ENCODE peak calls at places on chromosomes 2 and 18, in four cellular contexts. One of them, this sample, is unnamed.

GRCh38 chr2:154125900-154126299 is 254.2 kb downstream of the GALNT13 start:
- DNase-seq in CD4-positive, alpha-beta T cell: no peak
- DNase-seq in ovary: no peak
- DNase-seq in heart left ventricle: no peak
- DNase-seq in this sample: no peak

GRCh38 chr2:169865492-169865891 is 38.2 kb downstream of the UBR3 start:
- DNase-seq in CD4-positive, alpha-beta T cell: no peak
- DNase-seq in ovary: no peak
- DNase-seq in heart left ventricle: no peak
- DNase-seq in this sample: no peak

GRCh38 chr2:65353046-65353445 is 79.4 kb downstream of the SPRED2 start:
- DNase-seq in CD4-positive, alpha-beta T cell: no peak
- DNase-seq in ovary: no peak
- DNase-seq in heart left ventricle: no peak
- DNase-seq in this sample: no peak

GRCh38 chr2:193496786-193497185 is 1302.1 kb upstream of the TMEFF2 start:
- DNase-seq in CD4-positive, alpha-beta T cell: no peak
- DNase-seq in ovary: no peak
- DNase-seq in heart left ventricle: no peak
- DNase-seq in this sample: no peak

GRCh38 chr2:213001285-213001910 is 150.0 kb downstream of the IKZF2 start:
- DNase-seq in CD4-positive, alpha-beta T cell: no peak
- DNase-seq in ovary: no peak
- DNase-seq in heart left ventricle: no peak
- DNase-seq in this sample: no peak

GRCh38 chr2:240564191-240564570 is 4.0 kb downstream of the DUSP28 start:
- DNase-seq in CD4-positive, alpha-beta T cell: no peak
- DNase-seq in ovary: no peak
- DNase-seq in heart left ventricle: no peak
- DNase-seq in this sample: no peak

GRCh38 chr2:219713110-219713509 is 85.7 kb downstream of the SLC4A3 start:
- DNase-seq in CD4-positive, alpha-beta T cell: no peak
- DNase-seq in ovary: no peak
- DNase-seq in heart left ventricle: no peak
- DNase-seq in this sample: no peak

GRCh38 chr18:59536181-59536580 is 161.0 kb downstream of the CCBE1 start:
- DNase-seq in CD4-positive, alpha-beta T cell: no peak
- DNase-seq in ovary: no peak
- DNase-seq in heart left ventricle: no peak
- DNase-seq in this sample: no peak

GRCh38 chr2:54772110-54772509 is 48.6 kb downstream of the EML6 start:
- DNase-seq in CD4-positive, alpha-beta T cell: no peak
- DNase-seq in ovary: no peak
- DNase-seq in heart left ventricle: no peak
- DNase-seq in this sample: no peak

GRCh38 chr2:7180641-7181370 is 263.6 kb downstream of the RNF144A start:
- DNase-seq in CD4-positive, alpha-beta T cell: no peak
- DNase-seq in ovary: no peak
- DNase-seq in heart left ventricle: no peak
- DNase-seq in this sample: no peak

GRCh38 chr2:86186431-86186830 is 8.8 kb downstream of the IMMT start:
- DNase-seq in CD4-positive, alpha-beta T cell: no peak
- DNase-seq in ovary: no peak
- DNase-seq in heart left ventricle: no peak
- DNase-seq in this sample: no peak

GRCh38 chr2:188665196-188665595 is 309.0 kb upstream of the COL3A1 start:
- DNase-seq in CD4-positive, alpha-beta T cell: no peak
- DNase-seq in ovary: no peak
- DNase-seq in heart left ventricle: no peak
- DNase-seq in this sample: no peak

GRCh38 chr18:3015203-3015590 is 2.3 kb upstream of the LPIN2 start:
- DNase-seq in CD4-positive, alpha-beta T cell: no peak
- DNase-seq in ovary: no peak
- DNase-seq in heart left ventricle: no peak
- DNase-seq in this sample: no peak

GRCh38 chr18:61992285-61992684 is 99.5 kb upstream of the RNF152 start:
- DNase-seq in CD4-positive, alpha-beta T cell: no peak
- DNase-seq in ovary: no peak
- DNase-seq in heart left ventricle: no peak
- DNase-seq in this sample: no peak

GRCh38 chr2:36562973-36563532 is 34.9 kb downstream of the FEZ2 start:
- DNase-seq in CD4-positive, alpha-beta T cell: no peak
- DNase-seq in ovary: no peak
- DNase-seq in heart left ventricle: no peak
- DNase-seq in this sample: no peak

GRCh38 chr2:230908595-230909191 is 16.3 kb downstream of the GPR55 start:
- DNase-seq in CD4-positive, alpha-beta T cell: no peak
- DNase-seq in ovary: no peak
- DNase-seq in heart left ventricle: no peak
- DNase-seq in this sample: no peak

GRCh38 chr18:47790036-47790435 is 140.4 kb downstream of the SMAD2 start:
- DNase-seq in CD4-positive, alpha-beta T cell: no peak
- DNase-seq in ovary: no peak
- DNase-seq in heart left ventricle: no peak
- DNase-seq in this sample: no peak

GRCh38 chr18:51151568-51152511 is 45.6 kb downstream of the MEX3C start:
- DNase-seq in CD4-positive, alpha-beta T cell: peak
- DNase-seq in ovary: no peak
- DNase-seq in heart left ventricle: no peak
- DNase-seq in this sample: no peak

GRCh38 chr2:84077504-84077903 is 381.6 kb downstream of the SUCLG1 start:
- DNase-seq in CD4-positive, alpha-beta T cell: no peak
- DNase-seq in ovary: no peak
- DNase-seq in heart left ventricle: no peak
- DNase-seq in this sample: no peak

GRCh38 chr2:222127660-222128059 is 171.1 kb downstream of the PAX3 start:
- DNase-seq in CD4-positive, alpha-beta T cell: no peak
- DNase-seq in ovary: no peak
- DNase-seq in heart left ventricle: no peak
- DNase-seq in this sample: no peak

GRCh38 chr18:10022365-10022764 is 108.5 kb downstream of the VAPA start:
- DNase-seq in CD4-positive, alpha-beta T cell: no peak
- DNase-seq in ovary: no peak
- DNase-seq in heart left ventricle: no peak
- DNase-seq in this sample: no peak

GRCh38 chr18:9094307-9095226 is 7.9 kb upstream of the NDUFV2 start:
- DNase-seq in CD4-positive, alpha-beta T cell: no peak
- DNase-seq in ovary: no peak
- DNase-seq in heart left ventricle: no peak
- DNase-seq in this sample: no peak

GRCh38 chr2:38194751-38195150 is 118.8 kb upstream of the CYP1B1 start:
- DNase-seq in CD4-positive, alpha-beta T cell: no peak
- DNase-seq in ovary: no peak
- DNase-seq in heart left ventricle: no peak
- DNase-seq in this sample: no peak

GRCh38 chr2:18238231-18238630 is 322.2 kb downstream of the RDH14 start:
- DNase-seq in CD4-positive, alpha-beta T cell: no peak
- DNase-seq in ovary: no peak
- DNase-seq in heart left ventricle: no peak
- DNase-seq in this sample: no peak

GRCh38 chr2:105369777-105370690 is 28.8 kb downstream of the FHL2 start:
- DNase-seq in CD4-positive, alpha-beta T cell: peak
- DNase-seq in ovary: peak
- DNase-seq in heart left ventricle: peak
- DNase-seq in this sample: peak

GRCh38 chr2:228066416-228066815 is 115.1 kb downstream of the SPHKAP start:
- DNase-seq in CD4-positive, alpha-beta T cell: no peak
- DNase-seq in ovary: no peak
- DNase-seq in heart left ventricle: no peak
- DNase-seq in this sample: no peak

GRCh38 chr2:221546505-221547225 is 25.4 kb downstream of the EPHA4 start:
- DNase-seq in CD4-positive, alpha-beta T cell: no peak
- DNase-seq in ovary: no peak
- DNase-seq in heart left ventricle: no peak
- DNase-seq in this sample: no peak

GRCh38 chr2:43068053-43068471 is 158.3 kb downstream of the ZFP36L2 start:
- DNase-seq in CD4-positive, alpha-beta T cell: no peak
- DNase-seq in ovary: peak
- DNase-seq in heart left ventricle: no peak
- DNase-seq in this sample: no peak

GRCh38 chr18:48783616-48784520 is 166.9 kb downstream of the SMAD7 start:
- DNase-seq in CD4-positive, alpha-beta T cell: no peak
- DNase-seq in ovary: no peak
- DNase-seq in heart left ventricle: no peak
- DNase-seq in this sample: no peak

GRCh38 chr18:58221060-58221725 is 177.2 kb downstream of the NEDD4L start:
- DNase-seq in CD4-positive, alpha-beta T cell: no peak
- DNase-seq in ovary: no peak
- DNase-seq in heart left ventricle: no peak
- DNase-seq in this sample: peak

GRCh38 chr18:34834897-34835296 is 124.8 kb downstream of the DTNA start:
- DNase-seq in CD4-positive, alpha-beta T cell: no peak
- DNase-seq in ovary: no peak
- DNase-seq in heart left ventricle: no peak
- DNase-seq in this sample: no peak

GRCh38 chr2:242031481-242032019 is 162.0 kb downstream of the RTP5 start:
- DNase-seq in CD4-positive, alpha-beta T cell: peak
- DNase-seq in ovary: no peak
- DNase-seq in heart left ventricle: peak
- DNase-seq in this sample: no peak

GRCh38 chr18:22683196-22683676 is 249.9 kb upstream of the RBBP8 start:
- DNase-seq in CD4-positive, alpha-beta T cell: no peak
- DNase-seq in ovary: peak
- DNase-seq in heart left ventricle: no peak
- DNase-seq in this sample: peak

GRCh38 chr2:207073791-207074678 is 91.7 kb downstream of the KLF7 start:
- DNase-seq in CD4-positive, alpha-beta T cell: no peak
- DNase-seq in ovary: no peak
- DNase-seq in heart left ventricle: no peak
- DNase-seq in this sample: no peak

GRCh38 chr2:407630-408029 is 119.7 kb upstream of the ALKAL2 start:
- DNase-seq in CD4-positive, alpha-beta T cell: no peak
- DNase-seq in ovary: no peak
- DNase-seq in heart left ventricle: no peak
- DNase-seq in this sample: no peak

GRCh38 chr2:134189009-134189717 is 64.7 kb upstream of the MGAT5 start:
- DNase-seq in CD4-positive, alpha-beta T cell: no peak
- DNase-seq in ovary: no peak
- DNase-seq in heart left ventricle: no peak
- DNase-seq in this sample: no peak

GRCh38 chr2:64522843-64523428 is 1.2 kb upstream of the AFTPH start:
- DNase-seq in CD4-positive, alpha-beta T cell: peak
- DNase-seq in ovary: peak
- DNase-seq in heart left ventricle: no peak
- DNase-seq in this sample: peak

GRCh38 chr2:2763998-2764355 is 432.9 kb upstream of the MYT1L start:
- DNase-seq in CD4-positive, alpha-beta T cell: no peak
- DNase-seq in ovary: no peak
- DNase-seq in heart left ventricle: no peak
- DNase-seq in this sample: no peak

DNA sequence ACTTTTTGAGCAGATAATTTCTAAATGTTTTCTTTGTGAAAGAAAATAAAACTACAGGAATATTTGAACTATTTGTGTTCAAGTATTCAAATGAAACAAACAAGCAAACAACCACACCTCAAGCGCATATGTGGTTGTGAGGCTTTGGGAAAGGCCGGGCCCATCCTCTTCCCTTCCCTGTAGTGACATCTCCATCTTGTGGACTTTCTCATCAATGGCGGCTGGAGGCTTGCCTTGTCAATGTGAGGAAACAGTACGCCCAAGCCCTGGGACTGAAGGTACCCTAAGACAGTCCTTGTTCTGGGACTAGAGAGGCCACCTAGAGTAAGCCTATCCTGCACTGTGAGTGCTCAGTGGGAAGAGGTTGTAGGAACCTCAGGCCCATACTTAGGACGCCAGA is 166.8 kb downstream of the TPGS2 start:
- DNase-seq in CD4-positive, alpha-beta T cell: no peak
- DNase-seq in ovary: no peak
- DNase-seq in heart left ventricle: no peak
- DNase-seq in this sample: no peak
- H3K27ac ChIP-seq in CD4-positive, alpha-beta T cell: no peak
- H3K27ac ChIP-seq in ovary: no peak
- H3K27ac ChIP-seq in heart left ventricle: no peak
- H3K27ac ChIP-seq in this sample: no peak

DNA sequence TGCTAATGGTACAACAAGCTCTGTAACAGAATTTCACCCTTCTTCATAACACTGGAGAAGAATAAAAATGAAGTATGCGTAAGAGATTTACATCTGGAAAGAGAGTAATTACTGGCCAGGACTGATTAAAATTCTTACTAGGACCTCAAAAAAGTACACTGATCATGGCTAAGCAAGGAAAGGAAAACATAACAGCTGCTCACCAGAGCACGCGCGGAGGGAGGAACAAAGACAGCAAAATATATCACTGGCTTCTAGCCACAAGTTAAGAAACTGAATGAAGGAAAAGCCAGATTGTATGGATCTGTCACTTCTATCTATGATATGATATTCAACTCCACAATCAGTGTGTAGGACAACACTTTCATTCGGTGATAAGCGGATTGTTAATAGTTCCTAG is 15.6 kb upstream of the CYTIP start:
- DNase-seq in CD4-positive, alpha-beta T cell: no peak
- DNase-seq in ovary: no peak
- DNase-seq in heart left ventricle: no peak
- DNase-seq in this sample: no peak
- H3K27ac ChIP-seq in CD4-positive, alpha-beta T cell: no peak
- H3K27ac ChIP-seq in ovary: no peak
- H3K27ac ChIP-seq in heart left ventricle: no peak
- H3K27ac ChIP-seq in this sample: no peak

DNA sequence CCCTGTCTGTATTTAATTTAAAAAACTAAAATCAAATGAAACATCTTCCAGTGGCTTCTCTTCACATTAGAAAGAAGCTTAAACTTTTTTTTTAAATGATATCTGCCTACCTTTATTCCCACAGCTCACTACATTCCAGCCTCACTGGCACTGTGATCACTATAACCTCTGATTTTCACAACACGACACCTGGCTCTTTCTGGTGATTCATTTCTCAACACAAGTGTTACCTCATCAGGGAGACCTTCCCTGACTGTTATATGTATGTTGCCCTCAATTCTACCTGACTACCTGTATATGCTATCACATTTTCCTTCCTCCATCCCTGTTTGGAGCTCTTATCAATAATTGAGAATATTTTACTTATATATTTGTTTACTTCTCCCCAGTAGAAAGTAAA is 76.6 kb downstream of the BAZ2B start:
- DNase-seq in CD4-positive, alpha-beta T cell: no peak
- DNase-seq in ovary: no peak
- DNase-seq in heart left ventricle: no peak
- DNase-seq in this sample: no peak
- H3K27ac ChIP-seq in CD4-positive, alpha-beta T cell: no peak
- H3K27ac ChIP-seq in ovary: no peak
- H3K27ac ChIP-seq in heart left ventricle: no peak
- H3K27ac ChIP-seq in this sample: no peak

GRCh38 chr2:112813043-112813966 is 23.3 kb downstream of the IL1B start:
- DNase-seq in CD4-positive, alpha-beta T cell: no peak
- DNase-seq in ovary: no peak
- DNase-seq in heart left ventricle: no peak
- DNase-seq in this sample: no peak

GRCh38 chr2:112811841-112812306 is 24.7 kb downstream of the IL1B start:
- DNase-seq in CD4-positive, alpha-beta T cell: no peak
- DNase-seq in ovary: no peak
- DNase-seq in heart left ventricle: no peak
- DNase-seq in this sample: no peak

GRCh38 chr2:112814278-112814677 is 22.3 kb downstream of the IL1B start:
- DNase-seq in CD4-positive, alpha-beta T cell: no peak
- DNase-seq in ovary: no peak
- DNase-seq in heart left ventricle: no peak
- DNase-seq in this sample: no peak

GRCh38 chr2:112811276-112811831 is 25.2 kb downstream of the IL1B start:
- DNase-seq in CD4-positive, alpha-beta T cell: no peak
- DNase-seq in ovary: no peak
- DNase-seq in heart left ventricle: no peak
- DNase-seq in this sample: no peak

GRCh38 chr2:112812318-112813042 is 24.1 kb downstream of the IL1B start:
- DNase-seq in CD4-positive, alpha-beta T cell: no peak
- DNase-seq in ovary: no peak
- DNase-seq in heart left ventricle: no peak
- DNase-seq in this sample: no peak
- H3K27ac ChIP-seq in CD4-positive, alpha-beta T cell: no peak
- H3K27ac ChIP-seq in ovary: no peak
- H3K27ac ChIP-seq in heart left ventricle: no peak
- H3K27ac ChIP-seq in this sample: no peak